ENCODE peak calls at places on chromosomes 7 and 10, in seven cellular contexts. U is myocyte; N is activated CD8-positive, alpha-beta memory T cell treated with anti-CD3 and anti-CD28 coated beads for 48 hours; F is activated naive CD4-positive, alpha-beta T cell treated with anti-CD3 and anti-CD28 coated beads, Interleukin-2, amount 10 ng/mL, durations not matched to agents 7 days and 5 days; K is NCI-H1092; V is non-pigmented ciliary epithelial cell; X is neural crest cell. T is an unnamed sample.

GRCh38 chr10:54067361-54067760 is 733.7 kb downstream of the PCDH15 start:
- DNase-seq in U (no peak), N (no peak), F (no peak), K (no peak), V (no peak), X (no peak), T (no peak)

GRCh38 chr7:150939052-150939810 is 38.9 kb downstream of the KCNH2 start:
- DNase-seq in U (no peak), N (no peak), F (peak), K (no peak), V (no peak), X (no peak), T (no peak)

GRCh38 chr10:100522107-100522811 is 2.6 kb upstream of the SEC31B start:
- DNase-seq in U (no peak), N (no peak), F (no peak), K (no peak), V (no peak), X (no peak), T (no peak)

GRCh38 chr10:12405342-12406320 is 56.3 kb downstream of the CAMK1D start:
- DNase-seq in U (no peak), N (no peak), F (no peak), K (no peak), V (no peak), X (no peak), T (no peak)

GRCh38 chr7:100215895-100216294 is 3.9 kb upstream of the PVRIG start:
- DNase-seq in U (no peak), N (no peak), F (no peak), K (no peak), V (no peak), X (no peak), T (no peak)

GRCh38 chr7:79872171-79872570 is 262.5 kb upstream of the GNAI1 start:
- DNase-seq in U (no peak), N (no peak), F (no peak), K (no peak), V (no peak), X (no peak), T (no peak)

GRCh38 chr10:70109064-70109729 is 23.4 kb downstream of the AIFM2 start:
- DNase-seq in U (peak), N (no peak), F (no peak), K (no peak), V (no peak), X (no peak), T (no peak)

GRCh38 chr7:112779667-112780066 is 10.5 kb downstream of the TMEM168 start:
- DNase-seq in U (no peak), N (no peak), F (no peak), K (no peak), V (no peak), X (no peak), T (no peak)

GRCh38 chr7:103765891-103766290 is 223.6 kb downstream of the RELN start:
- DNase-seq in U (peak), N (no peak), F (no peak), K (no peak), V (no peak), X (no peak), T (no peak)

GRCh38 chr10:99983280-99983988 is 26.3 kb downstream of the DNMBP start:
- DNase-seq in U (peak), N (no peak), F (no peak), K (no peak), V (no peak), X (no peak), T (no peak)

GRCh38 chr7:46767071-46767470 is 814.8 kb downstream of the TNS3 start:
- DNase-seq in U (peak), N (no peak), F (no peak), K (no peak), V (no peak), X (no peak), T (no peak)

GRCh38 chr7:44158060-44158872 is 17.1 kb upstream of the MYL7 start:
- DNase-seq in U (no peak), N (no peak), F (peak), K (peak), V (no peak), X (no peak), T (no peak)

GRCh38 chr10:79237801-79238520 is 109.3 kb upstream of the PPIF start:
- DNase-seq in U (no peak), N (no peak), F (no peak), K (no peak), V (no peak), X (no peak), T (no peak)

GRCh38 chr10:11898372-11899066 is 75.4 kb downstream of the PROSER2 start:
- DNase-seq in U (peak), N (no peak), F (no peak), K (no peak), V (peak), X (no peak), T (peak)

GRCh38 chr10:79012567-79012966 is 56.2 kb upstream of the ZMIZ1 start:
- DNase-seq in U (no peak), N (no peak), F (no peak), K (no peak), V (no peak), X (no peak), T (no peak)

GRCh38 chr7:150728609-150729008 is 8.6 kb upstream of the GIMAP5 start:
- DNase-seq in U (no peak), N (no peak), F (no peak), K (no peak), V (no peak), X (no peak), T (no peak)

GRCh38 chr10:32972454-32972853 is 14.4 kb upstream of the ITGB1 start:
- DNase-seq in U (no peak), N (no peak), F (no peak), K (no peak), V (no peak), X (no peak), T (no peak)

GRCh38 chr10:26881600-26882331 is 21.0 kb upstream of the ABI1 start:
- DNase-seq in U (peak), N (no peak), F (no peak), K (peak), V (no peak), X (no peak), T (peak)

GRCh38 chr10:30384791-30385201 is 35.7 kb upstream of the MTPAP start:
- DNase-seq in U (peak), N (no peak), F (peak), K (no peak), V (no peak), X (peak), T (no peak)

GRCh38 chr10:21314234-21314633 is 211.2 kb downstream of the SKIDA1 start:
- DNase-seq in U (no peak), N (no peak), F (no peak), K (no peak), V (no peak), X (no peak), T (no peak)

GRCh38 chr7:69561256-69561655 is 37.0 kb upstream of the AUTS2 start:
- DNase-seq in U (no peak), N (no peak), F (no peak), K (no peak), V (no peak), X (no peak), T (no peak)

GRCh38 chr7:95389516-95389915 is 6.7 kb downstream of the PON3 start:
- DNase-seq in U (no peak), N (no peak), F (no peak), K (no peak), V (no peak), X (no peak), T (no peak)

GRCh38 chr10:98433881-98434732 is 12.6 kb downstream of the HPS1 start:
- DNase-seq in U (peak), N (no peak), F (no peak), K (no peak), V (peak), X (no peak), T (peak)

T was measured in AG04450.